ENCODE peak calls at places on chromosomes 13 and 19, in four cellular contexts. H is aorta, E is left ventricle myocardium inferior, Q is fibroblast of lung. A is an unnamed sample.

GRCh38 chr13:105972811-105973590 is 562.5 kb downstream of the EFNB2 start:
- DNase-seq in H (no peak), E (no peak), Q (no peak), A (no peak)

GRCh38 chr13:23470706-23471610 is 37.5 kb upstream of the SACS start:
- DNase-seq in H (no peak), E (no peak), Q (no peak), A (no peak)

GRCh38 chr13:75825161-75825560 is 189.0 kb downstream of the LMO7 start:
- DNase-seq in H (no peak), E (no peak), Q (no peak), A (no peak)

GRCh38 chr19:13286195-13286985 is 136.2 kb downstream of the IER2 start:
- DNase-seq in H (no peak), E (no peak), Q (no peak), A (no peak)

GRCh38 chr19:35858311-35858710 is 1.6 kb downstream of the KIRREL2 start:
- DNase-seq in H (no peak), E (no peak), Q (no peak), A (no peak)

GRCh38 chr13:75789451-75790197 is 153.5 kb downstream of the LMO7 start:
- DNase-seq in H (no peak), E (no peak), Q (peak), A (no peak)

GRCh38 chr13:97030705-97031452 is 36.6 kb upstream of the OXGR1 start:
- DNase-seq in H (no peak), E (no peak), Q (peak), A (no peak)

GRCh38 chr13:73677041-73677589 is 457.1 kb downstream of the KLF12 start:
- DNase-seq in H (no peak), E (no peak), Q (peak), A (no peak)

GRCh38 chr13:43180837-43181236 is 157.5 kb downstream of the DNAJC15 start:
- DNase-seq in H (no peak), E (no peak), Q (no peak), A (no peak)

GRCh38 chr13:109156181-109156935 is 526.9 kb downstream of the MYO16 start:
- DNase-seq in H (peak), E (peak), Q (peak), A (no peak)

GRCh38 chr13:72104656-72105180 is 237.7 kb upstream of the DACH1 start:
- DNase-seq in H (no peak), E (no peak), Q (peak), A (no peak)

GRCh38 chr19:4396949-4397783 is 3.2 kb downstream of the SH3GL1 start:
- DNase-seq in H (no peak), E (no peak), Q (no peak), A (no peak)

GRCh38 chr19:42473686-42474085 is 30.9 kb upstream of the CXCL17 start:
- DNase-seq in H (no peak), E (no peak), Q (no peak), A (no peak)

GRCh38 chr13:44439615-44440014 is 66.0 kb downstream of the SERP2 start:
- DNase-seq in H (no peak), E (no peak), Q (no peak), A (no peak)

GRCh38 chr13:46961719-46962118 is 64.9 kb upstream of the HTR2A start:
- DNase-seq in H (no peak), E (no peak), Q (peak), A (no peak)

GRCh38 chr13:64723735-64724134 is 2506.4 kb downstream of the PCDH9 start:
- DNase-seq in H (no peak), E (no peak), Q (peak), A (no peak)

GRCh38 chr13:27953671-27954405 is 15.3 kb downstream of the CDX2 start:
- DNase-seq in H (peak), E (peak), Q (peak), A (no peak)

GRCh38 chr13:51778407-51778806 is 25.6 kb downstream of the DHRS12 start:
- DNase-seq in H (no peak), E (no peak), Q (no peak), A (no peak)

GRCh38 chr13:111171629-111172028 is 56.5 kb downstream of the ARHGEF7 start:
- DNase-seq in H (no peak), E (no peak), Q (no peak), A (no peak)

GRCh38 chr13:114008964-114009589 is 35.2 kb upstream of the C13orf46 start:
- DNase-seq in H (peak), E (peak), Q (no peak), A (no peak)

GRCh38 chr13:24263652-24264051 is 45.7 kb upstream of the C1QTNF9 start:
- DNase-seq in H (no peak), E (no peak), Q (peak), A (no peak)

GRCh38 chr13:27487776-27488175 is 37.4 kb upstream of the MTIF3 start:
- DNase-seq in H (no peak), E (no peak), Q (no peak), A (no peak)

GRCh38 chr13:92074658-92075057 is 676.2 kb downstream of the GPC5 start:
- DNase-seq in H (no peak), E (no peak), Q (no peak), A (no peak)

GRCh38 chr19:38211779-38212178 is 12.2 kb downstream of the DPF1 start:
- DNase-seq in H (no peak), E (no peak), Q (no peak), A (no peak)

GRCh38 chr13:95452376-95452775 is 100.1 kb upstream of the CLDN10 start:
- DNase-seq in H (no peak), E (no peak), Q (peak), A (no peak)

GRCh38 chr13:73720216-73720840 is 413.9 kb downstream of the KLF12 start:
- DNase-seq in H (no peak), E (no peak), Q (peak), A (no peak)

GRCh38 chr19:17616961-17617806 is 61.7 kb downstream of the COLGALT1 start:
- DNase-seq in H (no peak), E (no peak), Q (no peak), A (no peak)

GRCh38 chr19:3983936-3984583 is 1.2 kb downstream of the EEF2 start:
- DNase-seq in H (no peak), E (no peak), Q (peak), A (no peak)

GRCh38 chr13:27338816-27339215 is 68.2 kb downstream of the RASL11A start:
- DNase-seq in H (no peak), E (no peak), Q (no peak), A (no peak)

GRCh38 chr13:39273953-39274352 is 235.7 kb downstream of the NHLRC3 start:
- DNase-seq in H (no peak), E (no peak), Q (peak), A (peak)

GRCh38 chr13:112741185-112741755 is 51.4 kb downstream of the ATP11A start:
- DNase-seq in H (peak), E (no peak), Q (no peak), A (no peak)

DNA sequence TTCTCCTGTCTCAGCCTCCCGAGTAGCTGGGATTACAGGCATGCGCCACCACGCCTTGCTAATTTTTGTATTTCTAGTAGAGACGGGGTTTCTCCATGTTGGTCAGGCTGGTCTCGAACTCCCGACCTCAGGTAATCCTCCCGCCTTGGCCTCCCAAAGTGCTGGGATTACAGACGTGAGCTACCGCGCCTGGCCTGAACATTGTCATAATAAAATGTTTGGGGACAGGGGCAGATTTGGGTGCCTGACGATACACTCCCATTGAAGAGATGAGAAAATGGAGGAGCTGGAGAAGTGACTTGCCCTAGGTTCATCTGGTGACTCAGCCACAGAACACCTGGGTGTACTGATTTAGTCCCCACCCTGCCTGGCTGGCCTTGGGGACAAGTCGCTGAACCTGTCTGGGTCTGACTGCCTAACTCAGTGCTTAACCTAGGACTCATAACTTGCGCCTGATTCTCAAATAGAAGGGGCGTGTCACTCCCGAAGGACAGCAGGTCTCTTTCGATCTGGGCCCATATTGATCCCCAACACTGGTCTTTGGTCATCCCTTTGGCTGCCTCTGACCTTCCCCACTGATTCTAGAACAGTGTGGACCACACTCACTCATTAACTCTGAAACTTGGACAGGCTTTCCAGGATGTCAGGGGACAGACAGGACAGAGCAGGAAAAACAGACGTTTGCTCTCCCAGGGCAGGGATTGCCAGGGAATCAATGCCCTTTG is 7.6 kb upstream of the BICRA start:
- DNase-seq in H (no peak), E (no peak), Q (no peak), A (no peak)
- H3K27ac ChIP-seq in H (no peak), E (peak), Q (peak), A (no peak)

GRCh38 chr19:50720181-50720920 is 749 bp upstream of the SHANK1 start:
- DNase-seq in H (no peak), E (no peak), Q (no peak), A (no peak)

GRCh38 chr19:50722248-50723013 is 733 bp upstream of the CLEC11A start:
- DNase-seq in H (no peak), E (no peak), Q (no peak), A (no peak)

GRCh38 chr19:50723069-50723468 is at the start of gene CLEC11A:
- DNase-seq in H (no peak), E (peak), Q (no peak), A (no peak)

GRCh38 chr19:50720921-50721291 is 1.3 kb upstream of the SHANK1 start:
- DNase-seq in H (no peak), E (no peak), Q (no peak), A (no peak)

DNA sequence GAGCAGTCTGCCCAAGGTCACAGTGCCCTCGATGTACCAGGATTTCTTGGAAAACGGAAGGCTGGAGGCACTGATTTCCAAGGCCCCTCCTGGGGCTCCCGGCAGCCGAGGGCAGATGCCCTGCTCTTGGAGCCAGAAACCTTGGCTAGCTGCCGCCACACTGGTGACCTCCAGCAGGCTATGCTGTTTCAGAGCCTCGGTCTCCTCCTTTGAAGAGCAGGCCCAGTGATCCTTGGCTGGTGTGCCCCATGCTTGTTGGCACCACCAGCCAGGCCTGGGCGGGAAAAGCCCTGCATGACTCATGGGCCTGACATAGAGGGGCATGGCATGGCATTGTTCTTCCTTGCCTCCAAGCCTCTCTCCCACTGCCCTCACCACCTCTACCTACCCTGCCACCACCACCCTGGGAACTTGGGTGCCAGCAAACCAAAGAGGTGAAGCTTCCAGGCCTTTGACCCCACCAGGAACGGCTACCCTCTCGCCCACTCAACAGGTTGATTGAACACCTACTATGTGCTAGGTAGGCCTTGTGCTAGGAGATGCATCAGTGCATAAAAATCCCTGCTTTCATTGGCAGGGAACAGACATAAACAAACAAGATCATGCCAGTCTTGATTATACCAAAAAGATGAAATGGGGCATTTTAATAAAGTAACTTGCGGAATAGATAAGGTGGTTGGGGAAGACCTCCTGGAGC is 1.6 kb upstream of the CLEC11A start:
- DNase-seq in H (no peak), E (no peak), Q (no peak), A (no peak)
- H3K27ac ChIP-seq in H (no peak), E (no peak), Q (peak), A (no peak)

DNA sequence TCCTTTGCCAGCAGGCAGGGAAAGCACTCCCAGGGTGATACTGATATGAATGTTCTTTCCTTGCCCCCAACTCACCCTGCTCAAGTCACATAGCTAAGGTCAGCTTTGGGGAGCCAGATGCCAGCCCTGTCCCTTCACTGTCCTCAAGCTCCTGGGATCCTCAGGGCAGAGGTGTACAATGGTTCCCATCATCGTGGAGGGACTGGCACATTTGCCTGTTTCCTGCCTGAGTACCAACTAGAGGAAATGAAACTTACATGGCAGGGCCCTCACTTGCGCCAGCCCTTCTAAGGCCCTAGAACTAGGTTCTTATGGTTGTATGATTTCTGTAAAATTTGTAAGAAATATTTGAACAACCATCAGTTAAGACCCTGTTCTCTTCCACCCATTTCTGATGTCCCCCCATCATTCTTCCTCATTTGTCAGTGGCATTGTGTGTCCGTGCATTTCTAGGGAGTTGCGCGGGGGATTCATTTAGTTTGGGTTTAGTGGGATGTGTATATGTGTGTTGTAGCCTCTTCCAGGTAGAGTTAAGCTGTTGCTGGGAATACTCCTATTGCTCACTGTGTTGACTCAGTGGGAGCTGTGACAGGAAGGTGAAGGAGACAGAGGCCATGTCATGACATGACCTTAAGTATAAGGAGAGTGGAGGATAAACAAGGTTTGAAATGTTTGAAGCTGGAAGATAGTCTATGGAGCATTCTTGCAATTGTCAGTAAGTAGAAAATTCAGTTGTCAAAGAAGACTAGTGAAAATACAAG is 41.3 kb upstream of the RCBTB2 start:
- DNase-seq in H (no peak), E (no peak), Q (no peak), A (no peak)
- H3K27ac ChIP-seq in H (no peak), E (peak), Q (no peak), A (no peak)

DNA sequence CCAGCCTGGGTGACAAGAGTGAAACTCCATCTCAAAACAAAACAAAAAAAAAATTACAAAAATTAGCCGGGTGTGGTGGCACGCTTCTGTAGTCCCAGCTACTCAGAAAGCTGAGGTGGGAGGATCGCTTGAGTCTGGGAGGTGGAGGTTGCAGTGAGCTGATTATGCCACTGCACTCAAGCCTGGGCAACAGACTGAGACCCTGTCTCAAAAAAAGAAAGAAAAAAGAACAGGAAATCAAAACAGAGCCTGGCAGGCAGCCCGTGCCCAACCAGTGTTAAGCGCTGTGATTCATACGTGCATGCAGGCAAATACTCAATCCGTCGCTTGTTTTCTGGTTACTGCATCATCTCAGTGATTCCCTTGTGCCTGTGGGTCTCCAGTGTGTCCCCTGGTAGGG is 18.2 kb downstream of the DDX39A start:
- DNase-seq in H (no peak), E (no peak), Q (peak), A (no peak)
- H3K27ac ChIP-seq in H (no peak), E (no peak), Q (no peak), A (no peak)

GRCh38 chr19:44552324-44552723 is 22.8 kb upstream of the CEACAM20 start:
- DNase-seq in H (no peak), E (no peak), Q (no peak), A (peak)

GRCh38 chr19:44551850-44552249 is 22.4 kb upstream of the CEACAM20 start:
- DNase-seq in H (no peak), E (no peak), Q (no peak), A (no peak)

GRCh38 chr19:44553478-44554171 is 24.1 kb upstream of the CEACAM20 start:
- DNase-seq in H (no peak), E (no peak), Q (no peak), A (no peak)

GRCh38 chr19:44548736-44549135 is 19.3 kb upstream of the CEACAM20 start:
- DNase-seq in H (no peak), E (no peak), Q (peak), A (no peak)

GRCh38 chr19:44549507-44549906 is 20.0 kb upstream of the CEACAM20 start:
- DNase-seq in H (no peak), E (no peak), Q (no peak), A (no peak)
- H3K27ac ChIP-seq in H (no peak), E (no peak), Q (no peak), A (no peak)

DNA sequence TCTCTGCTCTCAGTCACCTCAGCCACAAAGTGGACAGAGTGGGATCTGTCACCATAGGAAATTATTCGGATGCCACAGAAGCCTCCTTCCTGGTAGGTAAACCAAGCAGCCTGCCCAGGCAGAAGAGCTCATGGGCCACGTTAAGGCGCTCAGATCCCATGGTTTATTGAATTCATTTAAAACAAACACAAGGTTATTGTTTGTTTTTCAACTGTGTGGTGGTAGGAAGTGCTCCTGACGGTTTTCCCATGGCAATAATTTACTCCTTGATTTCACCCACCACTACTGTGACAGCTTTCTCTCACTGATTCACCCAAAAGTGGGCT is 14.4 kb downstream of the BCAM start:
- DNase-seq in H (no peak), E (no peak), Q (no peak), A (no peak)
- H3K27ac ChIP-seq in H (no peak), E (peak), Q (no peak), A (no peak)

DNA sequence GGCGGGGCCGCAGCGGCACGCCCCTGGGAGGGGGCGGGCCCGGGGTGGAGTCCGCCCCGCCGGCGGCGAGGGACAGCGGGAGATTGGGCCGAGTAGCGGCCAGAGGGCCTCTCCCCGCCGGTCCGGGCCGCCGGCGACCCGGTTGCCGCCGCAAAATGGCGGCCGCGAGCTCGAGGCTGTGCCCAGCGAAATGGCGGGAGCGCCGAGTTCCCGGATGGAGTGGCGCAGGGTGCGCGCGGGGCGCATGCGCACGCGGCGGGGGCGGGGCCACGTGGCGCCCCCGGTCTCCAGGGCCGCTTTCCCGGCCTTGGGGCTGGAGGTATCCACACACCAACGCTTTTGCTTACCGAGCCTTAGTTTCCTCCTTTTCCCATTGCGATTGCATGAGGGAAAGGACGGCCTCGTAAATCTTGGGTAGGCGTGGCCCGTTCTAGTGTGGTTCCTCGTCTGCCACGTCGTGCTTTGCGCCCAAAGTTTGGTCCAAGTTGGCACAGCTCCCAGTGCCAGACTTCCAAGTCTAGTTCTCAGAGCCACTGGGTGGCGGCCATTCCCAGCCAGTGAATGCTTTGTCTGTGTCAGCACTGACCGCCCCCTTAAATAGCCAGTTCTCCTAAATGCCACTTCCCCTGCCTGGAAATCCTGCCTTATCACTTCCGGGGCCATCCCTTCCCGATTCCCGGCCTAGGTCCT is 491 bp downstream of the CIRBP start:
- DNase-seq in H (peak), E (peak), Q (peak), A (no peak)
- H3K27ac ChIP-seq in H (peak), E (peak), Q (peak), A (no peak)

A was measured in iPS DF 6.9.